ENCODE peak calls at places on chromosomes 6 and 20, in seven cellular contexts. F, K, D, T, Y, Q and N are unnamed samples.

GRCh38 chr6:125003070-125003469 is 40.8 kb downstream of the RNF217 start:
- DNase-seq in Y (no peak), D (no peak), T (no peak), Q (no peak), K (no peak), F (no peak), N (no peak)

GRCh38 chr20:58481541-58482021 is 33.6 kb downstream of the APCDD1L start:
- DNase-seq in D (peak), K (peak), T (no peak), Y (peak), F (no peak), Q (peak), N (peak)

GRCh38 chr20:23226612-23227265 is 123.9 kb upstream of the NXT1 start:
- DNase-seq in K (no peak), Y (no peak), F (no peak), T (no peak), Q (peak), D (no peak), N (no peak)

GRCh38 chr6:56370127-56370540 is 122.8 kb upstream of the COL21A1 start:
- DNase-seq in Q (no peak), Y (peak), K (peak), T (peak), D (peak), F (no peak), N (peak)

GRCh38 chr20:2538931-2539330 is 2.6 kb downstream of the TMC2 start:
- DNase-seq in D (no peak), Q (no peak), Y (no peak), F (no peak), K (no peak), T (no peak), N (no peak)

GRCh38 chr6:116929825-116930224 is 52.8 kb downstream of the RFX6 start:
- DNase-seq in Y (no peak), Q (no peak), D (no peak), K (no peak), F (no peak), T (no peak), N (no peak)

GRCh38 chr6:132763269-132763668 is 5.6 kb upstream of the VNN2 start:
- DNase-seq in F (peak), Y (no peak), D (no peak), T (no peak), Q (no peak), K (no peak), N (no peak)

GRCh38 chr6:43053545-43054205 is at the start of gene CUL7:
- DNase-seq in F (peak), Q (peak), D (peak), T (peak), Y (peak), K (peak), N (peak)

GRCh38 chr20:63659370-63659769 is 1.3 kb downstream of the RTEL1 start:
- DNase-seq in Y (no peak), T (no peak), Q (no peak), K (peak), F (no peak), D (no peak), N (no peak)

GRCh38 chr20:1955289-1955688 is 38.6 kb downstream of the PDYN start:
- DNase-seq in T (no peak), Q (no peak), D (no peak), F (no peak), K (no peak), Y (no peak), N (no peak)

GRCh38 chr6:21537660-21538059 is 55.9 kb upstream of the SOX4 start:
- DNase-seq in Y (no peak), Q (no peak), T (no peak), K (no peak), D (no peak), F (no peak), N (no peak)

GRCh38 chr6:86961432-86962200 is 24.3 kb downstream of the HTR1E start:
- DNase-seq in T (no peak), K (no peak), D (no peak), F (no peak), Q (no peak), Y (no peak), N (no peak)

GRCh38 chr6:9064156-9064555 is 628.8 kb upstream of the SLC35B3 start:
- DNase-seq in F (no peak), D (no peak), Q (no peak), T (no peak), K (no peak), Y (no peak), N (no peak)
- TF ChIP-seq JUND in F (no peak), D (no peak), Q (no peak), T (no peak), K (no peak), Y (no peak), N (no peak)

GRCh38 chr6:77178821-77179220 is 284.5 kb downstream of the HTR1B start:
- DNase-seq in Y (no peak), Q (no peak), F (no peak), K (no peak), T (no peak), D (no peak), N (no peak)
- TF ChIP-seq JUND in Y (no peak), Q (no peak), F (no peak), K (no peak), T (no peak), D (no peak), N (no peak)

GRCh38 chr20:51667002-51667408 is 101.2 kb downstream of the ATP9A start:
- DNase-seq in Q (no peak), Y (no peak), K (no peak), F (no peak), T (no peak), D (no peak), N (no peak)
- TF ChIP-seq JUND in Q (no peak), Y (no peak), K (no peak), F (no peak), T (no peak), D (no peak), N (no peak)

GRCh38 chr6:51257938-51258337 is 439.3 kb downstream of the TFAP2B start:
- DNase-seq in F (no peak), K (no peak), D (no peak), Y (no peak), T (no peak), Q (no peak), N (no peak)
- TF ChIP-seq JUND in F (no peak), K (no peak), D (no peak), Y (no peak), T (no peak), Q (no peak), N (no peak)

GRCh38 chr6:53375851-53376250 is 27.1 kb upstream of the ELOVL5 start:
- DNase-seq in D (no peak), Q (no peak), F (no peak), K (no peak), Y (no peak), T (no peak), N (no peak)
- TF ChIP-seq JUND in D (no peak), Q (no peak), F (no peak), K (no peak), Y (no peak), T (no peak), N (no peak)

GRCh38 chr6:24708612-24709011 is 10.3 kb downstream of the C6orf62 start:
- DNase-seq in K (no peak), D (no peak), T (no peak), F (no peak), Q (no peak), Y (no peak), N (no peak)
- TF ChIP-seq JUND in K (no peak), D (no peak), T (no peak), F (no peak), Q (no peak), Y (no peak), N (no peak)

GRCh38 chr6:82954351-82954750 is 111.3 kb downstream of the UBE3D start:
- DNase-seq in D (no peak), K (no peak), F (no peak), T (no peak), Q (no peak), Y (no peak), N (no peak)

GRCh38 chr6:82953871-82954270 is 111.8 kb downstream of the UBE3D start:
- DNase-seq in F (no peak), K (no peak), D (no peak), T (no peak), Y (no peak), Q (no peak), N (no peak)

GRCh38 chr6:82954937-82955577 is 110.6 kb downstream of the UBE3D start:
- DNase-seq in D (no peak), F (no peak), T (no peak), K (no peak), Y (no peak), Q (no peak), N (no peak)

GRCh38 chr6:82951935-82952334 is 113.7 kb downstream of the UBE3D start:
- DNase-seq in K (no peak), F (no peak), T (no peak), Y (no peak), Q (no peak), D (no peak), N (no peak)

GRCh38 chr6:82951389-82951788 is 114.3 kb downstream of the UBE3D start:
- DNase-seq in Y (no peak), T (no peak), D (no peak), K (no peak), Q (no peak), F (no peak), N (peak)
- TF ChIP-seq JUND in Y (no peak), T (no peak), D (no peak), K (no peak), Q (no peak), F (no peak), N (no peak)

DNA sequence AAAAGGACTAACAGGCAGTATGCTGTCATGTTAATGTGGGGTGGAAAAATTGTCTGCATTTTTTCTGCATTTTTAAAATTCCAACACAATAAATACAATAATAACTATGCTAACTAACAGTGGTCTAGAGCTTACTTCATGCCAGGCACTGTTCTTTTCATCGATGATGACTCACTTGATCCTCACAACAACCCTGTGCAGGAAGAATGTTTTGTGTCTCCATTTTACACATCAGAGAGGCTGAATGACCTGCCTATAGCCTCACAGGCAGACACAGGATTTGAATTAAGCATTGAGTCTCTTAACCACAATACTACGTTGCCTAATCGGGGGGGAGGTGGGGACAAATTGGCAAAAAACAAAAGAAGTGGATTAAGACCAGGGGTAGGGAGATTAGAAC is 26.9 kb upstream of the FANCE start:
- DNase-seq in F (no peak), Q (no peak), D (no peak), K (no peak), Y (no peak), T (no peak), N (no peak)
- TF ChIP-seq JUND in F (no peak), Q (no peak), D (no peak), K (no peak), Y (no peak), T (no peak), N (no peak)